ENCODE peak calls at places on chromosomes 5 and 9, in seven cellular contexts. Z, Y, C, N, L, A and F are unnamed samples.
A peak's percentile ranks its signal among the peaks of the same experiment; 100 is the strongest.

GRCh38 chr5:127962491-127962890 is 121.1 kb upstream of the SLC12A2 start:
- DNase-seq in Z (no peak), Y (no peak), C (no peak), N (peak; percentile 10), L (no peak), A (no peak), F (no peak)

GRCh38 chr5:8700691-8701090 is 831.7 kb downstream of the MTRR start:
- DNase-seq in Z (no peak), Y (no peak), C (no peak), N (no peak), L (no peak), A (no peak), F (no peak)

GRCh38 chr5:134555889-134556311 is 30.4 kb downstream of the JADE2 start:
- DNase-seq in Z (no peak), Y (peak; percentile 49), C (peak; percentile 40), N (peak; percentile 30), L (peak; percentile 91), A (no peak), F (peak; percentile 96)

GRCh38 chr5:56088431-56088949 is 93.7 kb upstream of the IL6ST start:
- DNase-seq in Z (no peak), Y (no peak), C (no peak), N (no peak), L (no peak), A (no peak), F (no peak)

GRCh38 chr5:141521244-141521781 is 32.4 kb downstream of the PCDHGC5 start:
- DNase-seq in Z (no peak), Y (no peak), C (no peak), N (peak; percentile 97), L (peak; percentile 98), A (peak; percentile 97), F (peak; percentile 79)

GRCh38 chr5:57979671-57980070 is 480.2 kb downstream of the PLK2 start:
- DNase-seq in Z (no peak), Y (no peak), C (no peak), N (no peak), L (no peak), A (no peak), F (no peak)

GRCh38 chr5:69416180-69416579 is 1.3 kb downstream of the MARVELD2 start:
- DNase-seq in Z (no peak), Y (no peak), C (no peak), N (no peak), L (no peak), A (no peak), F (no peak)

GRCh38 chr9:16138961-16139441 is 586.2 kb downstream of the CCDC171 start:
- DNase-seq in Z (no peak), Y (no peak), C (no peak), N (peak; percentile 93), L (no peak), A (no peak), F (no peak)

GRCh38 chr5:44002381-44002901 is 386.8 kb downstream of the FGF10 start:
- DNase-seq in Z (peak; percentile 78), Y (no peak), C (no peak), N (peak; percentile 16), L (no peak), A (peak; percentile 81), F (peak; percentile 61)

GRCh38 chr9:76341616-76342015 is 52.6 kb downstream of the RFK start:
- DNase-seq in Z (no peak), Y (no peak), C (no peak), N (no peak), L (no peak), A (no peak), F (no peak)

GRCh38 chr9:125428060-125428481 is 166.4 kb downstream of the GAPVD1 start:
- DNase-seq in Z (no peak), Y (peak; percentile 77), C (no peak), N (no peak), L (no peak), A (peak; percentile 4), F (peak; percentile 76)

GRCh38 chr5:37833990-37834389 is 5.9 kb downstream of the GDNF start:
- DNase-seq in Z (no peak), Y (no peak), C (no peak), N (no peak), L (no peak), A (no peak), F (no peak)

GRCh38 chr5:81420039-81420667 is 26.2 kb upstream of the ACOT12 start:
- DNase-seq in Z (no peak), Y (no peak), C (no peak), N (peak; percentile 91), L (peak; percentile 85), A (peak; percentile 85), F (peak; percentile 58)

GRCh38 chr9:120531683-120532300 is 48.2 kb downstream of the CDK5RAP2 start:
- DNase-seq in Z (no peak), Y (peak; percentile 33), C (no peak), N (peak; percentile 13), L (peak; percentile 30), A (no peak), F (peak; percentile 30)

GRCh38 chr9:136943291-136944093 is 1.0 kb downstream of the FBXW5 start:
- DNase-seq in Z (peak; percentile 50), Y (peak; percentile 49), C (peak; percentile 38), N (peak; percentile 21), L (no peak), A (no peak), F (peak; percentile 46)

GRCh38 chr5:178116406-178116885 is 3.1 kb downstream of the N4BP3 start:
- DNase-seq in Z (no peak), Y (no peak), C (peak; percentile 31), N (no peak), L (peak; percentile 17), A (no peak), F (no peak)

GRCh38 chr9:134492281-134492691 is 149.3 kb upstream of the COL5A1 start:
- DNase-seq in Z (no peak), Y (no peak), C (no peak), N (peak; percentile 23), L (no peak), A (no peak), F (no peak)

GRCh38 chr9:109604788-109605187 is 106.7 kb upstream of the PTPN3 start:
- DNase-seq in Z (no peak), Y (no peak), C (no peak), N (no peak), L (peak; percentile 3), A (no peak), F (no peak)

GRCh38 chr5:98483301-98483700 is 290.2 kb upstream of the RGMB start:
- DNase-seq in Z (no peak), Y (no peak), C (no peak), N (no peak), L (no peak), A (no peak), F (no peak)

GRCh38 chr5:170541146-170541769 is 37.4 kb downstream of the KCNIP1 start:
- DNase-seq in Z (no peak), Y (no peak), C (no peak), N (no peak), L (no peak), A (no peak), F (no peak)

GRCh38 chr5:134447815-134448520 is 36.3 kb upstream of the CDKN2AIPNL start:
- DNase-seq in Z (no peak), Y (no peak), C (no peak), N (no peak), L (no peak), A (no peak), F (no peak)

GRCh38 chr5:150644058-150644457 is 3.6 kb downstream of the SYNPO start:
- DNase-seq in Z (no peak), Y (no peak), C (no peak), N (no peak), L (no peak), A (no peak), F (no peak)

GRCh38 chr5:124661317-124662141 is 84.9 kb downstream of the ZNF608 start:
- DNase-seq in Z (peak; percentile 48), Y (no peak), C (no peak), N (peak; percentile 55), L (peak; percentile 91), A (no peak), F (peak; percentile 78)

GRCh38 chr9:93288341-93288740 is 104.4 kb downstream of the WNK2 start:
- DNase-seq in Z (no peak), Y (no peak), C (no peak), N (no peak), L (no peak), A (no peak), F (no peak)

GRCh38 chr5:59158165-59158564 is 575.3 kb downstream of the RAB3C start:
- DNase-seq in Z (no peak), Y (no peak), C (no peak), N (peak; percentile 14), L (no peak), A (no peak), F (no peak)

GRCh38 chr9:134185536-134186011 is 21.2 kb upstream of the RNU6ATAC start:
- DNase-seq in Z (no peak), Y (no peak), C (no peak), N (no peak), L (no peak), A (no peak), F (no peak)

GRCh38 chr5:68187268-68188055 is 28.1 kb upstream of the PIK3R1 start:
- DNase-seq in Z (no peak), Y (peak; percentile 68), C (peak; percentile 60), N (no peak), L (peak; percentile 24), A (no peak), F (no peak)

GRCh38 chr5:92927291-92927778 is 653.7 kb downstream of the NR2F1-AS1 start:
- DNase-seq in Z (no peak), Y (no peak), C (no peak), N (no peak), L (peak; percentile 72), A (peak; percentile 76), F (peak; percentile 73)

GRCh38 chr5:75588666-75589065 is 22.6 kb upstream of the ANKDD1B start:
- DNase-seq in Z (no peak), Y (no peak), C (no peak), N (no peak), L (no peak), A (no peak), F (no peak)

GRCh38 chr5:146903789-146904188 is 25.2 kb upstream of the PPP2R2B start:
- DNase-seq in Z (no peak), Y (no peak), C (no peak), N (no peak), L (no peak), A (no peak), F (no peak)

GRCh38 chr5:55036477-55036876 is 12.4 kb downstream of the GZMK start:
- DNase-seq in Z (no peak), Y (no peak), C (no peak), N (no peak), L (no peak), A (no peak), F (no peak)
- TF ChIP-seq CTCF in Z (no peak), Y (no peak), C (no peak), N (no peak), L (no peak), A (no peak), F (no peak)

GRCh38 chr9:37085233-37085632 is 35.1 kb upstream of the ZCCHC7 start:
- DNase-seq in Z (no peak), Y (no peak), C (no peak), N (no peak), L (no peak), A (no peak), F (no peak)
- TF ChIP-seq CTCF in Z (no peak), Y (no peak), C (no peak), N (no peak), L (no peak), A (no peak), F (no peak)

GRCh38 chr5:113000466-113000865 is 23.9 kb downstream of the DCP2 start:
- DNase-seq in Z (no peak), Y (no peak), C (no peak), N (no peak), L (no peak), A (no peak), F (no peak)
- TF ChIP-seq CTCF in Z (no peak), Y (no peak), C (no peak), N (no peak), L (no peak), A (no peak), F (no peak)

GRCh38 chr9:89194381-89195114 is 15.9 kb upstream of the SHC3 start:
- DNase-seq in Z (no peak), Y (no peak), C (no peak), N (no peak), L (no peak), A (no peak), F (no peak)
- TF ChIP-seq CTCF in Z (no peak), Y (no peak), C (no peak), N (no peak), L (no peak), A (no peak), F (no peak)